ENCODE peak calls at places on chromosomes 5 and 9, in nine cellular contexts. W, T, N, M, O, L, Y, S and Z are unnamed samples.

GRCh38 chr9:27212621-27213020 is 84.3 kb downstream of the EQTN start:
- DNase-seq in W (no peak), T (no peak), N (no peak), M (no peak), O (no peak), L (no peak), Y (no peak), S (no peak), Z (no peak)

GRCh38 chr5:65722575-65723424 is 795 bp downstream of the NLN start:
- DNase-seq in W (peak), T (peak), N (peak), M (peak), O (peak), L (peak), Y (no peak), S (no peak), Z (no peak)

GRCh38 chr5:143245929-143246561 is 157.4 kb downstream of the NR3C1 start:
- DNase-seq in W (no peak), T (no peak), N (peak), M (no peak), O (no peak), L (no peak), Y (no peak), S (peak), Z (no peak)

GRCh38 chr9:99109522-99109921 is 4.6 kb downstream of the TGFBR1 start:
- DNase-seq in W (no peak), T (no peak), N (no peak), M (no peak), O (no peak), L (no peak), Y (no peak), S (no peak), Z (no peak)

GRCh38 chr5:112848116-112848811 is 12.8 kb upstream of the SRP19 start:
- DNase-seq in W (peak), T (peak), N (peak), M (peak), O (peak), L (peak), Y (no peak), S (peak), Z (no peak)

GRCh38 chr5:135491552-135492318 is 39.6 kb upstream of the TIFAB start:
- DNase-seq in W (peak), T (peak), N (peak), M (no peak), O (no peak), L (no peak), Y (no peak), S (no peak), Z (no peak)

GRCh38 chr9:134933076-134933659 is 15.5 kb upstream of the FCN1 start:
- DNase-seq in W (no peak), T (no peak), N (no peak), M (no peak), O (no peak), L (peak), Y (no peak), S (no peak), Z (no peak)

GRCh38 chr5:151070449-151070848 is 10.4 kb downstream of the TNIP1 start:
- DNase-seq in W (no peak), T (no peak), N (no peak), M (no peak), O (no peak), L (no peak), Y (no peak), S (no peak), Z (no peak)

GRCh38 chr9:34809504-34810186 is 99.7 kb upstream of the CCL21 start:
- DNase-seq in W (peak), T (peak), N (peak), M (no peak), O (no peak), L (no peak), Y (no peak), S (no peak), Z (no peak)

GRCh38 chr9:73539881-73540280 is 388.2 kb downstream of the ANXA1 start:
- DNase-seq in W (peak), T (no peak), N (no peak), M (no peak), O (no peak), L (no peak), Y (no peak), S (no peak), Z (no peak)

GRCh38 chr9:112784020-112784788 is 33.6 kb downstream of the SNX30 start:
- DNase-seq in W (peak), T (peak), N (peak), M (peak), O (no peak), L (no peak), Y (no peak), S (no peak), Z (no peak)

GRCh38 chr5:111777382-111777781 is 20.4 kb upstream of the NREP start:
- DNase-seq in W (no peak), T (no peak), N (no peak), M (no peak), O (no peak), L (no peak), Y (no peak), S (no peak), Z (no peak)

GRCh38 chr5:87242242-87242641 is 25.4 kb upstream of the RASA1 start:
- DNase-seq in W (no peak), T (no peak), N (peak), M (no peak), O (no peak), L (no peak), Y (no peak), S (no peak), Z (no peak)

GRCh38 chr5:10760033-10760975 is 730 bp downstream of the DAP start:
- DNase-seq in W (peak), T (peak), N (no peak), M (no peak), O (peak), L (peak), Y (no peak), S (peak), Z (no peak)

GRCh38 chr5:6506631-6507030 is 58.0 kb downstream of the UBE2QL1 start:
- DNase-seq in W (no peak), T (no peak), N (no peak), M (no peak), O (no peak), L (no peak), Y (no peak), S (no peak), Z (no peak)

GRCh38 chr5:112634796-112635195 is 102.9 kb upstream of the APC start:
- DNase-seq in W (no peak), T (no peak), N (no peak), M (no peak), O (no peak), L (no peak), Y (no peak), S (no peak), Z (no peak)

GRCh38 chr9:86684148-86684547 is 263.2 kb downstream of the GAS1 start:
- DNase-seq in W (no peak), T (no peak), N (no peak), M (no peak), O (no peak), L (no peak), Y (no peak), S (no peak), Z (no peak)

GRCh38 chr9:106921341-106921899 is 58.5 kb downstream of the ZNF462 start:
- DNase-seq in W (peak), T (peak), N (peak), M (peak), O (no peak), L (no peak), Y (no peak), S (peak), Z (no peak)

GRCh38 chr9:138051586-138052321 is 174.2 kb downstream of the CACNA1B start:
- DNase-seq in W (peak), T (no peak), N (no peak), M (no peak), O (no peak), L (no peak), Y (no peak), S (no peak), Z (peak)

GRCh38 chr9:357560-357959 is 142.9 kb downstream of the DOCK8 start:
- DNase-seq in W (no peak), T (no peak), N (no peak), M (no peak), O (no peak), L (no peak), Y (no peak), S (no peak), Z (no peak)

GRCh38 chr5:159961176-159961689 is 45.0 kb downstream of the ADRA1B start:
- DNase-seq in W (no peak), T (no peak), N (no peak), M (no peak), O (no peak), L (no peak), Y (no peak), S (no peak), Z (no peak)

GRCh38 chr9:35499029-35499700 is 9.3 kb downstream of the RUSC2 start:
- DNase-seq in W (no peak), T (no peak), N (no peak), M (no peak), O (no peak), L (no peak), Y (no peak), S (no peak), Z (no peak)

GRCh38 chr5:2531318-2531717 is 220.2 kb downstream of the IRX2 start:
- DNase-seq in W (no peak), T (no peak), N (no peak), M (no peak), O (no peak), L (no peak), Y (no peak), S (no peak), Z (no peak)

GRCh38 chr5:172123269-172123692 is 64.7 kb downstream of the STK10 start:
- DNase-seq in W (peak), T (peak), N (peak), M (no peak), O (no peak), L (no peak), Y (no peak), S (peak), Z (no peak)

GRCh38 chr9:122036988-122037387 is 56.1 kb downstream of the TTLL11 start:
- DNase-seq in W (no peak), T (no peak), N (peak), M (no peak), O (no peak), L (no peak), Y (no peak), S (no peak), Z (no peak)

GRCh38 chr9:115200711-115201505 is 83.0 kb upstream of the TNC start:
- DNase-seq in W (no peak), T (no peak), N (peak), M (no peak), O (no peak), L (no peak), Y (no peak), S (no peak), Z (no peak)

GRCh38 chr5:81233080-81233634 is at the start of gene CKMT2:
- DNase-seq in W (no peak), T (peak), N (no peak), M (peak), O (no peak), L (no peak), Y (peak), S (no peak), Z (no peak)

GRCh38 chr5:81230429-81230828 is 2.7 kb upstream of the CKMT2 start:
- DNase-seq in W (no peak), T (no peak), N (no peak), M (no peak), O (no peak), L (no peak), Y (no peak), S (no peak), Z (no peak)

GRCh38 chr5:81234801-81235200 is 1.7 kb downstream of the CKMT2 start:
- DNase-seq in W (no peak), T (no peak), N (no peak), M (no peak), O (no peak), L (peak), Y (no peak), S (no peak), Z (no peak)

GRCh38 chr5:81234299-81234698 is 1.2 kb downstream of the CKMT2 start:
- DNase-seq in W (no peak), T (no peak), N (no peak), M (no peak), O (no peak), L (no peak), Y (no peak), S (no peak), Z (no peak)

DNA sequence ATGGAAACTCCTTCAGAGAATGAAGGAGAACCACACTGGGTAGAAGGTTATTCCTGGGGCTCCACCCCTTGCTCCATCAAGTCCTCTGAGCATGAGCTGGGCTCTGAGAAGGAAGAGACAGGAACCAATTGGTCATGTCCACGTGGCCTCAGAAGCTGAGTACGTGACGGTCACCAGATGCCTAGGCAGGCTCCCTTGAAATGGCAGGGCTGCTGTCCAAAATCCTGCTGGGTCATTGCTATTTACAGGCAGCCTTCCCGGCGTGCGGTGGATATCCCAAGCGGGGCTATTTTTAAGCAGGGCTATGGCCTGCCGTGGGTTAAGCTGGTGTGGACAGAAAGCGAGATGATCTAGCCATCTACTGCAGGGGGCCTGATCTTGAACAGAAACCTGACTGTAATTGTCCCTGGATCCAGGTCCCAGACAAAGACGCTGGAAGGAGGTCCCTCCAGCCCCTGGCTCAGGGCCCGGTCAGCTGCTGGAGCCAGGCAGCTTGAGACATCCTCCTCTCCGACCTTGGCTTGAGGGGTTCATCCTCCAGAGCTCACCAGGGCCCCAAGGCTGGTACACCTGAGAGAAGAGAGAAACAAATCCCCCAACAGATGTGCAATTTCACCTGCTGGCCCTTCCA is 558 bp upstream of the CKMT2 start:
- DNase-seq in W (no peak), T (no peak), N (no peak), M (no peak), O (no peak), L (no peak), Y (peak), S (peak), Z (no peak)
- TF ChIP-seq CTCF in W (no peak), T (no peak), N (no peak), M (no peak), O (no peak), L (no peak), Y (no peak), S (no peak), Z (no peak)

GRCh38 chr9:96025995-96026572 is 150.6 kb downstream of the ERCC6L2 start:
- DNase-seq in W (peak), T (peak), N (no peak), M (peak), O (no peak), L (no peak), Y (no peak), S (no peak), Z (no peak)
- TF ChIP-seq CTCF in W (no peak), T (peak), N (peak), M (peak), O (peak), L (no peak), Y (no peak), S (peak), Z (no peak)

GRCh38 chr9:18149457-18150011 is 324.4 kb upstream of the ADAMTSL1 start:
- DNase-seq in W (no peak), T (no peak), N (no peak), M (no peak), O (no peak), L (no peak), Y (no peak), S (no peak), Z (no peak)
- TF ChIP-seq CTCF in W (no peak), T (no peak), N (no peak), M (no peak), O (no peak), L (no peak), Y (no peak), S (no peak), Z (no peak)

GRCh38 chr5:152592416-152592815 is 187.3 kb upstream of the NMUR2 start:
- DNase-seq in W (no peak), T (peak), N (no peak), M (no peak), O (no peak), L (no peak), Y (no peak), S (no peak), Z (no peak)
- TF ChIP-seq CTCF in W (no peak), T (peak), N (peak), M (peak), O (no peak), L (no peak), Y (no peak), S (no peak), Z (no peak)

GRCh38 chr9:95447660-95448420 is 68.9 kb downstream of the PTCH1 start:
- DNase-seq in W (no peak), T (peak), N (no peak), M (no peak), O (no peak), L (no peak), Y (no peak), S (no peak), Z (no peak)
- TF ChIP-seq CTCF in W (no peak), T (no peak), N (no peak), M (no peak), O (no peak), L (no peak), Y (no peak), S (no peak), Z (no peak)